ENCODE peak calls at places on chromosomes 6 and 20, in six cellular contexts. M, E, J, R, V and W are unnamed samples.

GRCh38 chr6:40906759-40907158 is 132.3 kb downstream of the UNC5CL start:
- DNase-seq in E (no peak), J (peak; percentile 37), M (no peak), R (no peak), V (no peak), W (peak; percentile 65)

GRCh38 chr20:20528896-20529295 is 161.0 kb downstream of the INSM1 start:
- DNase-seq in M (no peak), V (no peak), R (no peak), E (no peak), J (no peak), W (no peak)

GRCh38 chr6:158620963-158621693 is 23.4 kb downstream of the DYNLT1 start:
- DNase-seq in J (no peak), E (no peak), M (peak; percentile 35), R (no peak), V (peak; percentile 62), W (no peak)

GRCh38 chr6:27879795-27880194 is 32.4 kb downstream of the OR2B2 start:
- DNase-seq in M (no peak), R (no peak), J (no peak), V (no peak), E (no peak), W (no peak)

GRCh38 chr6:102494808-102495207 is 1101.3 kb downstream of the GRIK2 start:
- DNase-seq in M (no peak), R (no peak), V (no peak), E (no peak), J (no peak), W (no peak)

GRCh38 chr20:11234181-11234969 is 560.6 kb upstream of the JAG1 start:
- DNase-seq in R (no peak), J (no peak), E (no peak), V (no peak), M (no peak), W (no peak)

GRCh38 chr20:40993794-40994540 is 34.7 kb upstream of the TOP1 start:
- DNase-seq in M (no peak), E (no peak), J (no peak), V (no peak), R (no peak), W (no peak)

GRCh38 chr6:44010411-44011349 is 116.6 kb downstream of the MRPL14 start:
- DNase-seq in J (peak; percentile 99), E (peak; percentile 99), V (peak; percentile 60), M (no peak), R (peak; percentile 98), W (peak; percentile 92)

GRCh38 chr6:15058200-15059070 is 187.4 kb upstream of the JARID2 start:
- DNase-seq in R (no peak), V (no peak), J (no peak), M (no peak), E (no peak), W (no peak)

GRCh38 chr20:6866741-6867140 is 99.3 kb downstream of the BMP2 start:
- DNase-seq in J (no peak), R (no peak), M (no peak), V (no peak), E (no peak), W (no peak)

GRCh38 chr20:21179796-21180195 is 53.9 kb downstream of the KIZ start:
- DNase-seq in R (peak; percentile 80), J (peak; percentile 26), V (no peak), M (no peak), E (no peak), W (no peak)

GRCh38 chr20:57208198-57208597 is 58.2 kb downstream of the BMP7 start:
- DNase-seq in M (no peak), R (no peak), E (no peak), J (no peak), V (no peak), W (no peak)

GRCh38 chr6:11700118-11700718 is 78.4 kb downstream of the ADTRP start:
- DNase-seq in V (no peak), M (no peak), R (peak; percentile 83), E (no peak), J (peak; percentile 20), W (no peak)

GRCh38 chr6:25193147-25193864 is 85.9 kb upstream of the CARMIL1 start:
- DNase-seq in R (peak; percentile 98), M (peak; percentile 83), J (peak; percentile 92), E (peak; percentile 83), V (peak; percentile 74), W (peak; percentile 87)

GRCh38 chr20:51995551-51995951 is 193.2 kb upstream of the SALL4 start:
- DNase-seq in R (no peak), V (no peak), J (no peak), E (no peak), M (no peak), W (no peak)

GRCh38 chr6:101784094-101784493 is 390.6 kb downstream of the GRIK2 start:
- DNase-seq in E (no peak), M (no peak), V (no peak), R (no peak), J (no peak), W (no peak)

GRCh38 chr6:43255408-43256054 is 12.2 kb downstream of the TTBK1 start:
- DNase-seq in V (no peak), E (no peak), J (no peak), R (no peak), M (no peak), W (no peak)

GRCh38 chr6:27836783-27837635 is 75.2 kb downstream of the OR2B2 start:
- DNase-seq in V (peak; percentile 75), R (peak; percentile 91), M (peak; percentile 82), E (no peak), J (peak; percentile 75), W (peak; percentile 71)

GRCh38 chr6:57267586-57268293 is 45.6 kb upstream of the RAB23 start:
- DNase-seq in R (peak; percentile 99), V (no peak), E (peak; percentile 99), M (peak; percentile 66), J (peak; percentile 95), W (peak; percentile 81)

GRCh38 chr6:90397929-90398674 is 101.5 kb upstream of the BACH2 start:
- DNase-seq in V (no peak), E (no peak), J (no peak), R (peak; percentile 6), M (no peak), W (no peak)

GRCh38 chr20:4973330-4974097 is 27.8 kb downstream of the SLC23A2 start:
- DNase-seq in J (peak; percentile 88), V (peak; percentile 70), M (peak; percentile 95), E (peak; percentile 72), R (peak; percentile 87), W (peak; percentile 64)

GRCh38 chr20:58706975-58707681 is 14.5 kb downstream of the NPEPL1 start:
- DNase-seq in R (no peak), M (peak; percentile 42), E (no peak), J (no peak), V (peak; percentile 57), W (no peak)

GRCh38 chr20:60214901-60215522 is 256.8 kb downstream of the CDH26 start:
- DNase-seq in J (no peak), R (peak; percentile 5), V (no peak), E (no peak), M (no peak), W (no peak)

GRCh38 chr6:15623282-15624116 is 39.3 kb downstream of the DTNBP1 start:
- DNase-seq in J (no peak), R (peak; percentile 64), E (no peak), M (no peak), V (no peak), W (no peak)

GRCh38 chr20:63317601-63318291 is 24.8 kb downstream of the COL20A1 start:
- DNase-seq in E (no peak), V (peak; percentile 49), M (no peak), J (no peak), R (no peak), W (no peak)

GRCh38 chr6:22222469-22222868 is 74.4 kb downstream of the PRL start:
- DNase-seq in J (no peak), V (no peak), E (no peak), R (no peak), M (no peak), W (no peak)

GRCh38 chr20:59822291-59823029 is 111.0 kb downstream of the SYCP2 start:
- DNase-seq in M (peak; percentile 44), V (peak; percentile 55), E (no peak), J (no peak), R (no peak), W (no peak)

GRCh38 chr6:89986650-89987074 is 92.4 kb downstream of the GJA10 start:
- DNase-seq in J (peak; percentile 50), V (no peak), M (no peak), E (peak; percentile 77), R (peak; percentile 80), W (peak; percentile 79)

GRCh38 chr6:85389180-85389797 is 60.6 kb upstream of the NT5E start:
- DNase-seq in E (no peak), R (no peak), J (no peak), V (no peak), M (no peak), W (no peak)

GRCh38 chr20:23361108-23361650 is 803 bp upstream of the GZF1 start:
- DNase-seq in R (peak; percentile 44), J (no peak), M (peak; percentile 78), V (no peak), E (no peak), W (no peak)
- TF ChIP-seq CTCF in R (no peak), J (no peak), M (no peak), V (no peak), E (no peak), W (no peak)

DNA sequence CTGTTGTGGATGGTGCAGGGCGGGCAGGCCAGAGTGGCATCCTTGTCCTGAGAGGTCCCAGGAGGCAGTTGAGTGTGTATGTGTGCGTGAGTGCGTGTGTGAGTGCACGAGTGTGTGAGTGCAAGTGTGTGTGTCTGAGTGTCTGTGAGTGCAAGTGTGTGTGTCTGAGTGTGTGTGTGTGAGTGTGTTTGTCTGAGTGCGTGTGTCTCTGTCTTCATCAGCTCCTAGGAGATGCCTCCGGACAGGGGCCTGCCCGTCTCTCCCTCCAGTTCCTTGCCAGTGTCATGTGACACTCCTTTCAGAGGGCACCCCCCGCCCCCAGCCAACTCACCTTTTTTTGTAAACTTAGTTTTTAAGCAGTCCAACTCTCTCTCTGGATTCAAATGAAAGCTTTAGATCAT is 12.3 kb downstream of the IGF2R start:
- DNase-seq in J (no peak), R (no peak), M (no peak), V (no peak), E (no peak), W (no peak)
- H3K4me3 ChIP-seq in J (no peak overlapping the region), R (no peak overlapping the region), M (no peak overlapping the region), V (no peak overlapping the region), E (no peak overlapping the region), W (peak overlapping the region; percentile 25)

GRCh38 chr6:117677553-117678131 is 2.4 kb downstream of the NUS1 start:
- DNase-seq in E (no peak), M (no peak), R (peak; percentile 58), J (peak; percentile 38), V (no peak), W (no peak)

GRCh38 chr6:117685359-117685758 is 10.1 kb downstream of the NUS1 start:
- DNase-seq in E (no peak), R (no peak), M (no peak), V (no peak), J (no peak), W (no peak)

GRCh38 chr6:117676577-117677218 is 1.4 kb downstream of the NUS1 start:
- DNase-seq in R (no peak), V (no peak), E (no peak), M (no peak), J (no peak), W (no peak)

GRCh38 chr6:117687006-117687405 is 11.7 kb downstream of the NUS1 start:
- DNase-seq in E (no peak), M (no peak), R (no peak), V (no peak), J (no peak), W (no peak)

GRCh38 chr6:117681321-117681720 is 6.1 kb downstream of the NUS1 start:
- DNase-seq in R (peak; percentile 22), E (no peak), M (no peak), J (no peak), V (no peak), W (no peak)
- TF ChIP-seq CTCF in R (no peak), E (no peak), M (no peak), J (no peak), V (no peak), W (no peak)

GRCh38 chr6:138543648-138544047 is 44.4 kb upstream of the NHSL1 start:
- DNase-seq in R (no peak), M (no peak), E (no peak), V (no peak), J (no peak), W (no peak)
- H3K4me3 ChIP-seq in R (no peak overlapping the region), M (no peak overlapping the region), E (no peak overlapping the region), V (no peak overlapping the region), J (peak overlapping the region; percentile 61), W (no peak overlapping the region)